ENCODE peak calls at places on chromosomes 4 and X, in nine cellular contexts. A is upper lobe of right lung; B is mucosa of descending colon; N is ovary; Q is H9; V is adipocyte; S is CD8-positive, alpha-beta T cell; G is CD8-positive, alpha-beta memory T cell; X is colonic mucosa. L is an unnamed sample.
A peak's percentile ranks its signal among the peaks of the same experiment; 100 is the strongest.

GRCh38 chr4:36325499-36325898 is 44.1 kb downstream of the DTHD1 start:
- DNase-seq in V (no peak), A (no peak), Q (no peak), B (no peak), X (no peak), S (no peak), G (no peak), N (no peak), L (no peak)

GRCh38 chrX:78708171-78708570 is 39.3 kb upstream of the LPAR4 start:
- DNase-seq in G (no peak), V (peak; percentile 39), B (no peak), S (no peak), A (no peak), N (no peak), X (peak; percentile 20), Q (peak; percentile 46), L (no peak)

GRCh38 chrX:24282381-24283121 is 31.3 kb downstream of the SUPT20HL2 start:
- DNase-seq in N (no peak), Q (no peak), X (no peak), G (no peak), S (no peak), V (peak; percentile 69), B (no peak), A (no peak), L (no peak)

GRCh38 chr4:47686294-47686872 is 151.5 kb downstream of the CORIN start:
- DNase-seq in X (peak; percentile 59), G (peak; percentile 41), B (peak; percentile 54), N (no peak), V (peak; percentile 66), A (peak; percentile 67), S (peak; percentile 22), Q (peak; percentile 61), L (no peak)

GRCh38 chr4:169253904-169254303 is 16.9 kb downstream of the SH3RF1 start:
- DNase-seq in S (no peak), A (no peak), V (peak; percentile 47), Q (no peak), N (no peak), B (no peak), G (no peak), X (no peak), L (no peak)

GRCh38 chrX:9902651-9903050 is 64.5 kb upstream of the CLDN34 start:
- DNase-seq in G (no peak), N (no peak), X (no peak), A (no peak), S (no peak), B (no peak), V (peak; percentile 53), Q (no peak), L (no peak)

GRCh38 chr4:304987-305680 is at the start of gene ZNF732:
- DNase-seq in X (peak; percentile 51), V (peak; percentile 3), B (no peak), Q (no peak), N (peak; percentile 45), S (no peak), A (no peak), G (no peak), L (no peak)

GRCh38 chr4:4472344-4472958 is 69.4 kb downstream of the STX18 start:
- DNase-seq in N (peak; percentile 54), V (no peak), Q (no peak), A (no peak), X (no peak), S (no peak), B (no peak), G (no peak), L (no peak)

GRCh38 chr4:32135642-32136041 is 1415.5 kb downstream of the PCDH7 start:
- DNase-seq in X (no peak), Q (no peak), S (no peak), G (no peak), N (no peak), A (no peak), B (no peak), V (peak; percentile 79), L (no peak)

GRCh38 chrX:74613350-74614192 is 853 bp downstream of the RLIM start:
- DNase-seq in Q (no peak), A (no peak), X (peak; percentile 19), S (no peak), B (peak; percentile 34), N (peak; percentile 24), V (peak; percentile 54), G (peak; percentile 12), L (no peak)

GRCh38 chr4:15002659-15003440 is 569 bp downstream of the CPEB2 start:
- DNase-seq in S (peak; percentile 69), X (peak; percentile 82), B (peak; percentile 88), N (peak; percentile 77), Q (peak; percentile 63), V (peak; percentile 84), A (peak; percentile 92), G (peak; percentile 88), L (peak; percentile 31)

GRCh38 chr4:10033191-10033881 is 12.0 kb upstream of the SLC2A9 start:
- DNase-seq in Q (no peak), V (no peak), N (no peak), B (no peak), X (no peak), S (no peak), A (no peak), G (no peak), L (peak; percentile 77)

GRCh38 chr4:18664051-18664450 is 642.5 kb upstream of the LCORL start:
- DNase-seq in Q (no peak), S (no peak), A (no peak), B (no peak), N (no peak), X (no peak), G (no peak), V (no peak), L (no peak)

GRCh38 chr4:3727847-3728469 is 38.2 kb upstream of the ADRA2C start:
- DNase-seq in Q (no peak), G (no peak), A (no peak), S (no peak), B (no peak), X (no peak), V (no peak), N (no peak), L (no peak)

GRCh38 chr4:164828945-164829344 is 48.0 kb upstream of the APELA start:
- DNase-seq in B (no peak), S (no peak), A (no peak), G (no peak), X (no peak), V (no peak), Q (no peak), N (no peak), L (no peak)

GRCh38 chrX:46686003-46686645 is 72.8 kb downstream of the SLC9A7 start:
- DNase-seq in G (peak; percentile 20), V (peak; percentile 65), S (no peak), N (no peak), A (no peak), X (peak; percentile 21), Q (peak; percentile 32), B (no peak), L (peak; percentile 67)

GRCh38 chr4:87042221-87042620 is 107.4 kb downstream of the AFF1 start:
- DNase-seq in G (no peak), X (no peak), S (no peak), N (no peak), A (no peak), B (no peak), V (no peak), Q (no peak), L (no peak)
- H3K4me1 ChIP-seq in G (peaks cover 23% of the 10 kb centered on the region), X (peaks cover 2% of the 10 kb centered on the region), S (peaks cover 10% of the 10 kb centered on the region), N (peaks cover 34% of the 10 kb centered on the region), A (peaks cover 73% of the 10 kb centered on the region), B (peaks cover 24% of the 10 kb centered on the region), V (peaks cover 70% of the 10 kb centered on the region), Q (peaks cover 12% of the 10 kb centered on the region), L (peaks cover 13% of the 10 kb centered on the region)

GRCh38 chr4:26911254-26911653 is 50.6 kb downstream of the STIM2 start:
- DNase-seq in V (no peak), X (no peak), N (no peak), Q (no peak), B (no peak), G (no peak), A (no peak), S (no peak), L (no peak)

GRCh38 chr4:26912810-26913209 is 52.2 kb downstream of the STIM2 start:
- DNase-seq in N (peak; percentile 43), X (no peak), G (no peak), V (no peak), S (no peak), A (no peak), B (no peak), Q (no peak), L (no peak)

GRCh38 chr4:26907731-26908599 is 47.3 kb downstream of the STIM2 start:
- DNase-seq in N (no peak), S (no peak), X (no peak), Q (no peak), A (no peak), B (no peak), V (no peak), G (no peak), L (no peak)

GRCh38 chr4:26909369-26909768 is 48.7 kb downstream of the STIM2 start:
- DNase-seq in X (no peak), Q (no peak), A (no peak), S (no peak), V (no peak), G (no peak), N (no peak), B (no peak), L (no peak)

DNA sequence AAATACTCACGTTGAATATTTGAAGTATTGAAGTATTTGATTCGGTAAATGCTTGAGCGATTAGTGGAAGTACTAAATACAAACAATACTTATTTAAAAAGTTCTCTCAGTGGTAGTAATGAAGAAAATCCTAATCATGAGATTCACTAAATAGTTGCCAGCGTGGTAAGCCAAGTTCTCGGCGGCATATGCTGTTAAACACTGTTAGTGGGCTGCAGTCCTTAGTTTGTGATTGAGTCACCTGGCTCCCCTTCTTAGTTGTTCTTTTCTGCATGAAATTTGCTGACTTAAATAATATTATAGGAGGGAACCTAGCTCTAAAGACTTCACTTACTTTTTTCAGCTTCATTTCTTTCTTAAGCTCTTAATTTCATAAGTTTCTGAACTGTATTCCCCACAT is 51.4 kb downstream of the STIM2 start:
- DNase-seq in S (no peak), N (no peak), V (no peak), A (no peak), Q (no peak), X (no peak), G (no peak), B (no peak), L (no peak)
- H3K4me1 ChIP-seq in S (peaks cover 50% of the 10 kb centered on the region), N (peaks cover 14% of the 10 kb centered on the region), V (peaks cover 4% of the 10 kb centered on the region), A (peaks cover 28% of the 10 kb centered on the region), Q (peaks cover 2% of the 10 kb centered on the region), X (no peaks in the 10 kb centered on the region), G (peaks cover 52% of the 10 kb centered on the region), B (peaks cover 6% of the 10 kb centered on the region), L (peaks cover 10% of the 10 kb centered on the region)

GRCh38 chrX:110046971-110047370 is 44.1 kb downstream of the TMEM164 start:
- DNase-seq in A (no peak), V (no peak), S (no peak), G (no peak), B (no peak), N (no peak), X (no peak), Q (no peak), L (no peak)
- H3K4me1 ChIP-seq in A (no peaks in the 10 kb centered on the region), V (peaks cover 26% of the 10 kb centered on the region), S (peaks cover 4% of the 10 kb centered on the region), G (no peaks in the 10 kb centered on the region), B (no peaks in the 10 kb centered on the region), N (no peaks in the 10 kb centered on the region), X (no peaks in the 10 kb centered on the region), Q (no peaks in the 10 kb centered on the region), L (no peaks in the 10 kb centered on the region)

DNA sequence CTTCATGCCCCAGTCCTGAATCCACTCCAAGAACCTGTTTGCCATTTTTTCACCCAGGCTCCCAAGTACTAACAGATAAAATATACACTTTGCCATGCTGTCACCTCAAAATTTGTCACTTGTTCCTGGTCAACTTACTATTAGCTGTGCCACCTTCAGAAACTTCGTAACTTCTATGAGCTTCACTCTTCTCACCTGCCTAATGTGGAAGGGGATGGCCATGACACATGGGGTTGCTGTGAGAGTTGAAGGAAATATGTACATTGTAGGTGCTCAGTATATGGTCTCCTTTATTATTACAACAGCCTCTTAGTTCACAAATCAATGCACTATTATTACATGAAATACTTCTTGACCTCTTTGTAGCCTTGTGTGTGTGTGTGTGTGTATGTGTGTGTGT is 10.4 kb downstream of the TMSB4X start:
- DNase-seq in N (no peak), G (no peak), S (no peak), Q (no peak), V (no peak), B (no peak), A (no peak), X (no peak), L (no peak)
- H3K4me1 ChIP-seq in N (no peaks in the 10 kb centered on the region), G (peaks cover 70% of the 10 kb centered on the region), S (peaks cover 67% of the 10 kb centered on the region), Q (peaks cover 3% of the 10 kb centered on the region), V (no peaks in the 10 kb centered on the region), B (no peaks in the 10 kb centered on the region), A (peaks cover 7% of the 10 kb centered on the region), X (no peaks in the 10 kb centered on the region), L (no peaks in the 10 kb centered on the region)